ENCODE peak calls at places on chromosome 20, in five cellular contexts. One of them, this sample, is unnamed.

GRCh38 chr20:31570735-31571617 is 34.1 kb upstream of the ID1 start:
- DNase-seq in K562: no peak
- DNase-seq in H1: no peak
- DNase-seq in HepG2: peak
- DNase-seq in A549: no peak
- DNase-seq in this sample: no peak

GRCh38 chr20:4373454-4373853 is 348.3 kb upstream of the PRND start:
- DNase-seq in K562: no peak
- DNase-seq in H1: no peak
- DNase-seq in HepG2: no peak
- DNase-seq in A549: no peak
- DNase-seq in this sample: no peak

GRCh38 chr20:36865076-36865860 is 10.7 kb upstream of the TLDC2 start:
- DNase-seq in K562: no peak
- DNase-seq in H1: no peak
- DNase-seq in HepG2: no peak
- DNase-seq in A549: no peak
- DNase-seq in this sample: no peak

GRCh38 chr20:35901678-35902544 is 52.4 kb downstream of the SCAND1 start:
- DNase-seq in K562: peak
- DNase-seq in H1: no peak
- DNase-seq in HepG2: peak
- DNase-seq in A549: peak
- DNase-seq in this sample: peak

GRCh38 chr20:32976746-32977145 is 27.5 kb downstream of the SUN5 start:
- DNase-seq in K562: no peak
- DNase-seq in H1: no peak
- DNase-seq in HepG2: no peak
- DNase-seq in A549: no peak
- DNase-seq in this sample: no peak

GRCh38 chr20:51512645-51513044 is 29.9 kb downstream of the NFATC2 start:
- DNase-seq in K562: no peak
- DNase-seq in H1: no peak
- DNase-seq in HepG2: no peak
- DNase-seq in A549: no peak
- DNase-seq in this sample: no peak

GRCh38 chr20:4814696-4815252 is 93.1 kb downstream of the PRND start:
- DNase-seq in K562: no peak
- DNase-seq in H1: no peak
- DNase-seq in HepG2: no peak
- DNase-seq in A549: no peak
- DNase-seq in this sample: no peak

GRCh38 chr20:45174434-45175364 is at the start of gene PI3:
- DNase-seq in K562: no peak
- DNase-seq in H1: no peak
- DNase-seq in HepG2: peak
- DNase-seq in A549: peak
- DNase-seq in this sample: no peak

GRCh38 chr20:38115205-38115604 is 49.9 kb downstream of the TGM2 start:
- DNase-seq in K562: no peak
- DNase-seq in H1: peak
- DNase-seq in HepG2: no peak
- DNase-seq in A549: no peak
- DNase-seq in this sample: no peak

GRCh38 chr20:29497261-29497671 is 1760.2 kb upstream of the DEFB115 start:
- DNase-seq in K562: peak
- DNase-seq in H1: no peak
- DNase-seq in HepG2: peak
- DNase-seq in A549: no peak
- DNase-seq in this sample: no peak

GRCh38 chr20:11553603-11554002 is 364.1 kb upstream of the BTBD3 start:
- DNase-seq in K562: no peak
- DNase-seq in H1: no peak
- DNase-seq in HepG2: peak
- DNase-seq in A549: peak
- DNase-seq in this sample: peak
- TF ChIP-seq MAFK in K562: no peak
- TF ChIP-seq MAFK in H1: no peak
- TF ChIP-seq MAFK in HepG2: no peak
- TF ChIP-seq MAFK in A549: no peak
- TF ChIP-seq MAFK in this sample: no peak

GRCh38 chr20:1815502-1816085 is 79.6 kb upstream of the SIRPA start:
- DNase-seq in K562: no peak
- DNase-seq in H1: no peak
- DNase-seq in HepG2: no peak
- DNase-seq in A549: no peak
- DNase-seq in this sample: no peak

GRCh38 chr20:1813101-1813529 is 82.1 kb upstream of the SIRPA start:
- DNase-seq in K562: no peak
- DNase-seq in H1: no peak
- DNase-seq in HepG2: peak
- DNase-seq in A549: peak
- DNase-seq in this sample: peak

GRCh38 chr20:1811621-1812498 is 83.3 kb upstream of the SIRPA start:
- DNase-seq in K562: no peak
- DNase-seq in H1: no peak
- DNase-seq in HepG2: peak
- DNase-seq in A549: peak
- DNase-seq in this sample: peak

GRCh38 chr20:1816384-1817381 is 78.5 kb upstream of the SIRPA start:
- DNase-seq in K562: no peak
- DNase-seq in H1: no peak
- DNase-seq in HepG2: no peak
- DNase-seq in A549: peak
- DNase-seq in this sample: peak

DNA sequence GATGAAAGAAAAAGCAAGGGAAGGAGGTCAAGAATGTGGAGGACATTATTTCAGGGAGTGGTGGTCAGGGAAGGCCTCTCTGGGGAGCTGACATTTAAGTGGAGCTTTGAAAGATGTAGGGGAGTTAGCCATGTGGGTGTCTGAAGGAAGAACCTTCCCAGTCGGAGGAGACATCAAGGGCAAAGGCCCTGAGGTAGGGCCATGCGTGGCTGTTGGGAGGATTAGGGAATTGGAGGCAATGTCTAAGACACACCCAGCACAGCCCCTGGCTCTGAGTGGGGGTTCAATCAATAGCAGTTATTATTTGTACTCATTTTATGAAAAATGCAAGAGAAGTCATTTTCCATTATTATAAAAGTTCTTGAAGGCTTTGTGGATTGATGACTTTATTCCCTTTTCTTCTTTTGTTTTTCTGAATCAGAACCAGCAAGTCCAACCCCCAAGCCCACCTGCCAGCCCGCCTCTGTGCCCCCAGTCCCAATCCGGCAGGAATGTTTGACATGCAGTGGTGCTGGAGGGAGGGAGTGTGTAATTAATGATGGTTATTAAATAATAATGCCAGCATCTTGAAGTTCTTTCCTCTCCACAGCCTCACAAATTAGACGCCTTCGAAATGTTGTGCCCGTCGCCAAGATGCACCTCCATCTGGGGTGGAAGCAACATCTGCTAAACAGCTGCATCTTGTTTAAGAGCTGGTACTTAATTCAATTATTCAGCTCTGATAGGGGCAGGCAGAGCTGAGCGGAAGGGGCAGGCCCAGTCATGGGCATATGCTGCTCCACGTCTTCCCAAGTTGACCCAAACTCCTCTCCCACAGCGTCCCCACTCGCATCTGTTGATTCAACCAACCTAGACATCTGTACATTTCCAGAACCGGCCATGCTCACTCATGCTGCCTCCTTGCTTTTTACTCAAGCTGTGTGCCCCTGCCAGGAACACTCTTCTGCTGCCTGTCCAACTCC is 81.3 kb upstream of the SIRPA start:
- DNase-seq in K562: no peak
- DNase-seq in H1: no peak
- DNase-seq in HepG2: no peak
- DNase-seq in A549: no peak
- DNase-seq in this sample: no peak
- TF ChIP-seq MAFK in K562: no peak
- TF ChIP-seq MAFK in H1: no peak
- TF ChIP-seq MAFK in HepG2: no peak
- TF ChIP-seq MAFK in A549: no peak
- TF ChIP-seq MAFK in this sample: no peak

DNA sequence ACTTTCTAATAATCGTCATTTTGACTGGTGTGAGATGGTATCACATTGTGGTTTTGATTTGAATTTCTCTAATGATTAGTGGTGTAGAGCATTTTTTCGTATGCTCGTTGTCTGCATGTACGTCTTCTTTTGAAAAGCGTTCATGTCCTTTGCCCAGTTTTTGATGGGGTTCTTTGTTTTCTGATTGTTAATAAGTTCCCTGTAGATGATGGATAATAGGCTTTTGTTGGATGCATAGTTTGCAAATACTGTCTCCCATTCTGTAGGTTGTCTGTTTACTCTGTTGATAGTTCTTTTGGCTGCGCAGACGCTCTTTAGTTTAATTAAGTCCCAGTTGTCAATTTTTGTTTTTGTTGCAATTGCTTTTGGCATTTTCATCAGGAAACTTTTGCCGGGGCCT is 32.3 kb upstream of the XRN2 start:
- DNase-seq in K562: no peak
- DNase-seq in H1: no peak
- DNase-seq in HepG2: no peak
- DNase-seq in A549: no peak
- DNase-seq in this sample: no peak
- TF ChIP-seq MAFK in K562: no peak
- TF ChIP-seq MAFK in H1: no peak
- TF ChIP-seq MAFK in HepG2: no peak
- TF ChIP-seq MAFK in A549: no peak
- TF ChIP-seq MAFK in this sample: no peak

GRCh38 chr20:18738888-18739287 is 74.7 kb upstream of the SCP2D1 start:
- DNase-seq in K562: no peak
- DNase-seq in H1: no peak
- DNase-seq in HepG2: no peak
- DNase-seq in A549: no peak
- DNase-seq in this sample: no peak

GRCh38 chr20:18740726-18741125 is 72.9 kb upstream of the SCP2D1 start:
- DNase-seq in K562: no peak
- DNase-seq in H1: no peak
- DNase-seq in HepG2: no peak
- DNase-seq in A549: no peak
- DNase-seq in this sample: no peak

GRCh38 chr20:18737140-18737539 is 76.4 kb upstream of the SCP2D1 start:
- DNase-seq in K562: no peak
- DNase-seq in H1: no peak
- DNase-seq in HepG2: no peak
- DNase-seq in A549: no peak
- DNase-seq in this sample: no peak

GRCh38 chr20:18738055-18738454 is 75.5 kb upstream of the SCP2D1 start:
- DNase-seq in K562: peak
- DNase-seq in H1: no peak
- DNase-seq in HepG2: no peak
- DNase-seq in A549: peak
- DNase-seq in this sample: no peak

GRCh38 chr20:18739785-18740184 is 73.8 kb upstream of the SCP2D1 start:
- DNase-seq in K562: no peak
- DNase-seq in H1: no peak
- DNase-seq in HepG2: no peak
- DNase-seq in A549: no peak
- DNase-seq in this sample: peak
- TF ChIP-seq MAFK in K562: no peak
- TF ChIP-seq MAFK in H1: no peak
- TF ChIP-seq MAFK in HepG2: no peak
- TF ChIP-seq MAFK in A549: no peak
- TF ChIP-seq MAFK in this sample: no peak

DNA sequence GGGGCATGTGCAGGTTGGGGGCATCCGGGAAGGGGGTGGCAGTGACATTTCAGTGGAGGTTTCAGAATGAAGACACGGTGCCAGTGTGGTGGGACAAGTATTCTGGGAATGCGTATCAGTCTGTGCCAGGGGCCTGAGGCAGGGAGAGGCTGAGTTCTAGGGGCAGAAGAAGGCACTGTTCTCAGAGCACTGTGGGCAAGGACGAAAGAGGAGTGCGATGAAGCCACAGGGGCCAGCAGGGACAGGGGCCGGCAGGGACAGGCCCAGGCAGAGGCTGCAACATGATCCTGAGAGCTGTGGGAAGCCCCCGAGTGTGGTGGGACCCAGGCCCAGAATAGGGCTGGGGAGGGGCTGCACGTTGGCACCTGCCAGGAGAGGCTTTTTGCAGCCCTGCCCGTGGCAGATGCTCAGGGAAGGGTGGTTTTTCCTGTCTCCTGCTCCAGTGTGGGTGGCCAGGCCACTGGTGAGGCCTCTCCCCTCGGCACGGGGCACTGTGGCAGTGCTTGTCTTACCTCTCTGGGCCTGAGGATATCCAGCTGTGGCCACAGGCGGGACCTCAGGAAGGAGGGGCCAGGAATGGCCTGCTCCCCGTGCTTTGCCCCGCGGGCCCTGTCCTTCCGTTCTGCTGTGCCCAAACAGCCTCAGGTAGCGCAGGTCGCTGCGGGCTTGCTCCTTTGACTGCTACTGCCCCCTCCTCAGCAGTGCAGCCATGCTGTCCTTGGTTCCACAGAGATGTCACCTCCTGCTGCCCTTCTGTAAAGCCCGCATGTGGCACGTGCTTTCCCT is 10.0 kb downstream of the ENTPD6 start:
- DNase-seq in K562: no peak
- DNase-seq in H1: no peak
- DNase-seq in HepG2: no peak
- DNase-seq in A549: no peak
- DNase-seq in this sample: no peak
- TF ChIP-seq MAFK in K562: no peak
- TF ChIP-seq MAFK in H1: no peak
- TF ChIP-seq MAFK in HepG2: no peak
- TF ChIP-seq MAFK in A549: no peak
- TF ChIP-seq MAFK in this sample: no peak

GRCh38 chr20:43973671-43974450 is 59.2 kb downstream of the TOX2 start:
- DNase-seq in K562: no peak
- DNase-seq in H1: no peak
- DNase-seq in HepG2: no peak
- DNase-seq in A549: no peak
- DNase-seq in this sample: no peak

GRCh38 chr20:43976577-43976976 is 61.9 kb downstream of the TOX2 start:
- DNase-seq in K562: no peak
- DNase-seq in H1: no peak
- DNase-seq in HepG2: no peak
- DNase-seq in A549: no peak
- DNase-seq in this sample: no peak

GRCh38 chr20:43974665-43975064 is 60.0 kb downstream of the TOX2 start:
- DNase-seq in K562: no peak
- DNase-seq in H1: no peak
- DNase-seq in HepG2: no peak
- DNase-seq in A549: no peak
- DNase-seq in this sample: no peak

GRCh38 chr20:43973231-43973630 is 58.6 kb downstream of the TOX2 start:
- DNase-seq in K562: no peak
- DNase-seq in H1: no peak
- DNase-seq in HepG2: no peak
- DNase-seq in A549: no peak
- DNase-seq in this sample: no peak

GRCh38 chr20:43975096-43975768 is 60.6 kb downstream of the TOX2 start:
- DNase-seq in K562: no peak
- DNase-seq in H1: no peak
- DNase-seq in HepG2: no peak
- DNase-seq in A549: peak
- DNase-seq in this sample: peak
- TF ChIP-seq MAFK in K562: no peak
- TF ChIP-seq MAFK in H1: no peak
- TF ChIP-seq MAFK in HepG2: no peak
- TF ChIP-seq MAFK in A549: no peak
- TF ChIP-seq MAFK in this sample: no peak

This sample was measured in IMR-90.